ENCODE peak calls at places on chromosomes 13 and 19, in ten cellular contexts. Y is kidney tubule cell; S is endothelial cell; B is activated CD8-positive, alpha-beta memory T cell treated with anti-CD3 and anti-CD28 coated beads, Interleukin-2, amount 50 U/mL, for 4 hours; X is CD8-positive, alpha-beta T cell; O is coronary artery; C is anterior cingulate cortex; P is heart right ventricle; J is stimulated activated CD8-positive, alpha-beta memory T cell treated with anti-CD3 and anti-CD28 coated beads, Interleukin-15, amount 100 ng/mL, for 4 hours; G is cerebellar nuclear complex. K is an unnamed sample.

GRCh38 chr19:7646426-7646700 is 9.5 kb downstream of the STXBP2 start:
- DNase-seq in J (no peak), G (no peak), Y (no peak), S (no peak), B (no peak), P (no peak), O (no peak), C (no peak), X (no peak), K (no peak)

GRCh38 chr13:43284162-43284561 is 260.8 kb downstream of the DNAJC15 start:
- DNase-seq in O (no peak), G (no peak), Y (no peak), P (no peak), C (no peak), J (no peak), X (no peak), S (no peak), B (no peak), K (peak; percentile 69)

GRCh38 chr13:30142502-30143211 is 164.7 kb downstream of the KATNAL1 start:
- DNase-seq in B (no peak), Y (peak; percentile 98), O (no peak), G (no peak), S (no peak), J (no peak), X (no peak), P (no peak), C (no peak), K (peak; percentile 98)

GRCh38 chr13:39779337-39780270 is 124.1 kb downstream of the COG6 start:
- DNase-seq in Y (peak; percentile 67), X (peak; percentile 51), O (no peak), P (no peak), C (no peak), S (no peak), J (no peak), B (peak; percentile 29), G (no peak), K (peak; percentile 40)

GRCh38 chr13:52862358-52863206 is 14.1 kb upstream of the PCDH8 start:
- DNase-seq in B (no peak), G (no peak), X (no peak), S (peak; percentile 72), J (no peak), C (no peak), O (no peak), Y (peak; percentile 33), P (no peak), K (no peak)

GRCh38 chr13:95603887-95604533 is 40.5 kb downstream of the DZIP1 start:
- DNase-seq in J (no peak), P (peak; percentile 17), S (no peak), G (no peak), Y (peak; percentile 86), C (peak; percentile 53), B (no peak), O (no peak), X (no peak), K (peak; percentile 80)

GRCh38 chr19:53696951-53697350 is 65.2 kb downstream of the DPRX start:
- DNase-seq in B (no peak), G (no peak), S (no peak), X (no peak), O (no peak), J (no peak), C (no peak), P (no peak), Y (no peak), K (no peak)

GRCh38 chr13:23707674-23708073 is 137.5 kb downstream of the TNFRSF19 start:
- DNase-seq in Y (peak; percentile 54), B (no peak), P (no peak), S (no peak), J (no peak), O (no peak), G (no peak), X (no peak), C (no peak), K (peak; percentile 46)

GRCh38 chr13:98434060-98434459 is 142.8 kb downstream of the STK24 start:
- DNase-seq in Y (no peak), S (no peak), P (no peak), J (no peak), X (no peak), C (no peak), O (no peak), G (no peak), B (no peak), K (no peak)